ENCODE peak calls at places on chromosomes 1 and 21, in six cellular contexts. D, R, X, V, G and K are unnamed samples.

GRCh38 chr1:11158291-11158690 is 30.9 kb upstream of the ANGPTL7 start:
- DNase-seq in G (no peak), R (no peak), D (no peak), V (no peak), X (no peak), K (no peak)

GRCh38 chr1:167683641-167684502 is 37.9 kb upstream of the MPZL1 start:
- DNase-seq in V (no peak), G (no peak), X (no peak), D (peak), R (no peak), K (peak)

GRCh38 chr1:18597159-18598042 is 33.2 kb upstream of the PAX7 start:
- DNase-seq in X (peak), G (no peak), V (peak), R (peak), D (peak), K (peak)

GRCh38 chr1:55679971-55680370 is 464.8 kb upstream of the USP24 start:
- DNase-seq in D (peak), R (no peak), V (no peak), X (no peak), G (no peak), K (no peak)

GRCh38 chr1:112548540-112548939 is 39.8 kb downstream of the WNT2B start:
- DNase-seq in G (no peak), D (no peak), X (peak), V (no peak), R (no peak), K (no peak)

GRCh38 chr21:18249542-18250152 is 5.0 kb downstream of the CHODL start:
- DNase-seq in D (no peak), G (no peak), R (no peak), X (no peak), V (no peak), K (peak)

GRCh38 chr1:204493882-204494280 is 724 bp downstream of the PIK3C2B start:
- DNase-seq in G (no peak), X (peak), V (peak), R (peak), D (no peak), K (no peak)

GRCh38 chr1:204826970-204827369 is 43.7 kb upstream of the NFASC start:
- DNase-seq in R (no peak), X (no peak), V (peak), G (no peak), D (no peak), K (peak)

GRCh38 chr1:18581420-18581880 is 49.2 kb upstream of the PAX7 start:
- DNase-seq in G (no peak), X (peak), V (peak), R (peak), D (peak), K (peak)

GRCh38 chr1:64424412-64424811 is 45.5 kb upstream of the CACHD1 start:
- DNase-seq in R (no peak), X (no peak), V (no peak), G (no peak), D (no peak), K (no peak)

GRCh38 chr1:25737151-25737550 is 62.8 kb upstream of the SELENON start:
- DNase-seq in G (no peak), V (no peak), R (no peak), X (no peak), D (no peak), K (no peak)

GRCh38 chr1:176670853-176671252 is 207.9 kb downstream of the PAPPA2 start:
- DNase-seq in G (no peak), V (no peak), D (no peak), R (no peak), X (no peak), K (no peak)

GRCh38 chr1:212498243-212498642 is 65.5 kb downstream of the NENF start:
- DNase-seq in X (no peak), G (no peak), R (no peak), V (no peak), D (peak), K (peak)

GRCh38 chr1:63435136-63435535 is 67.7 kb downstream of the ALG6 start:
- DNase-seq in G (no peak), V (no peak), X (no peak), R (no peak), D (no peak), K (no peak)

GRCh38 chr1:171743014-171743870 is 1.4 kb upstream of the VAMP4 start:
- DNase-seq in X (peak), G (no peak), D (peak), V (no peak), R (no peak), K (peak)

GRCh38 chr1:36864182-36865079 is 169.9 kb downstream of the GRIK3 start:
- DNase-seq in G (no peak), D (no peak), R (no peak), V (peak), X (no peak), K (no peak)

GRCh38 chr1:34973326-34973725 is 11.8 kb downstream of the TMEM35B start:
- DNase-seq in V (no peak), G (no peak), X (no peak), R (no peak), D (no peak), K (no peak)

GRCh38 chr1:157115851-157116734 is 16.5 kb upstream of the ETV3L start:
- DNase-seq in R (no peak), X (no peak), V (no peak), G (no peak), D (no peak), K (no peak)

GRCh38 chr1:22763479-22764200 is 53.0 kb downstream of the EPHB2 start:
- DNase-seq in D (no peak), V (no peak), G (no peak), X (no peak), R (no peak), K (no peak)

GRCh38 chr1:201714542-201715276 is 114.2 kb upstream of the IPO9 start:
- DNase-seq in X (no peak), G (no peak), D (peak), R (no peak), V (peak), K (peak)

GRCh38 chr1:89918794-89919155 is 76.1 kb upstream of the ZNF326 start:
- DNase-seq in V (no peak), X (no peak), R (no peak), D (no peak), G (no peak), K (no peak)

GRCh38 chr1:66553846-66554245 is 19.9 kb downstream of the SGIP1 start:
- DNase-seq in X (no peak), D (no peak), G (no peak), V (no peak), R (no peak), K (no peak)

GRCh38 chr1:77687519-77687906 is 5.1 kb upstream of the ZZZ3 start:
- DNase-seq in D (peak), R (no peak), G (no peak), V (no peak), X (no peak), K (no peak)

GRCh38 chr1:214553142-214553710 is 1.8 kb upstream of the PTPN14 start:
- DNase-seq in D (no peak), G (no peak), R (no peak), V (no peak), X (no peak), K (no peak)

GRCh38 chr1:42951588-42951987 is 7.1 kb downstream of the SLC2A1 start:
- DNase-seq in X (no peak), G (no peak), D (no peak), R (no peak), V (no peak), K (no peak)

GRCh38 chr1:200428482-200429205 is 18.8 kb upstream of the ZNF281 start:
- DNase-seq in D (peak), R (no peak), V (no peak), X (no peak), G (no peak), K (peak)

GRCh38 chr1:240091614-240092300 is at the start of gene FMN2:
- DNase-seq in V (peak), D (no peak), X (no peak), G (peak), R (peak), K (no peak)

GRCh38 chr1:55632058-55632457 is 416.9 kb upstream of the USP24 start:
- DNase-seq in V (no peak), D (peak), R (no peak), X (no peak), G (no peak), K (peak)

GRCh38 chr1:60924964-60925798 is 157.2 kb upstream of the NFIA start:
- DNase-seq in X (no peak), V (no peak), D (no peak), R (no peak), G (no peak), K (no peak)

GRCh38 chr1:18132707-18133066 is 25.1 kb downstream of the IGSF21 start:
- DNase-seq in V (no peak), R (no peak), X (no peak), G (no peak), D (no peak), K (no peak)

GRCh38 chr1:67457247-67457646 is 27.0 kb upstream of the SERBP1 start:
- DNase-seq in D (no peak), R (no peak), X (no peak), V (no peak), G (no peak), K (peak)

GRCh38 chr1:94115254-94115899 is 5.6 kb downstream of the ABCA4 start:
- DNase-seq in V (no peak), R (no peak), D (no peak), G (no peak), X (no peak), K (no peak)